ENCODE peak calls at places on chromosome 13, in six cellular contexts. L, R, P, B, D and W are unnamed samples.

GRCh38 chr13:93517658-93518057 is 291.1 kb downstream of the GPC6 start:
- DNase-seq in L (no peak), R (no peak), P (no peak), B (no peak), D (no peak), W (no peak)

GRCh38 chr13:110628477-110628793 is 13.1 kb downstream of the NAXD start:
- DNase-seq in L (no peak), R (peak), P (no peak), B (no peak), D (no peak), W (no peak)

GRCh38 chr13:33541962-33542308 is 256.4 kb upstream of the STARD13 start:
- DNase-seq in L (no peak), R (no peak), P (no peak), B (no peak), D (no peak), W (no peak)

GRCh38 chr13:97582170-97582569 is 148.2 kb downstream of the RAP2A start:
- DNase-seq in L (no peak), R (no peak), P (no peak), B (no peak), D (no peak), W (no peak)

GRCh38 chr13:50531917-50532899 is 311.3 kb downstream of the DLEU7 start:
- DNase-seq in L (no peak), R (peak), P (no peak), B (no peak), D (no peak), W (no peak)

GRCh38 chr13:42574011-42574410 is at the start of gene TNFSF11:
- DNase-seq in L (peak), R (no peak), P (no peak), B (no peak), D (no peak), W (no peak)

GRCh38 chr13:33518442-33518841 is 232.9 kb upstream of the STARD13 start:
- DNase-seq in L (no peak), R (no peak), P (no peak), B (no peak), D (no peak), W (no peak)

GRCh38 chr13:110627761-110628476 is 12.6 kb downstream of the NAXD start:
- DNase-seq in L (no peak), R (no peak), P (no peak), B (no peak), D (no peak), W (no peak)

DNA sequence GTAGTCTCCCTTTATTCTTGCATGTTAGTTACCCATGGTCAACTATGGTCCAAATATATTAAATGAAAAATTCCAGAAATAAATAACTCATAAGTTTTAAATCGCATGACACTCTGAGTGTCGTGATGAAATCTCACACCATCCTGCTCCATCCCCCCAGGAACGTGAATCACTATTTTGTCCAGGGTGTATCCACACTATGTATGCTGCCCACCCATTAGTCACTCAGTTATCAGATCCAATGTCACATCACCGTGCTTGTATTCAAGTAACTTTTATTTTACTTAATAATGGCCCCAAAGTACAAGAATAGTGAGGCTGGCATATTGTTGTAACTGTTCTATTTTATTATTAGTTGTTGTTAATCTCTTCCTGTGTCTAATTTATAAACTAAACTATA is 115.8 kb upstream of the SERP2 start:
- DNase-seq in L (no peak), R (peak), P (no peak), B (no peak), D (no peak), W (no peak)
- TF ChIP-seq CTCF in L (no peak), R (no peak), P (no peak), B (no peak), D (no peak), W (no peak)

GRCh38 chr13:80825276-80825675 is 484.4 kb upstream of the SPRY2 start:
- DNase-seq in L (no peak), R (no peak), P (no peak), B (no peak), D (no peak), W (no peak)

GRCh38 chr13:80828759-80829158 is 487.8 kb upstream of the SPRY2 start:
- DNase-seq in L (no peak), R (no peak), P (no peak), B (no peak), D (no peak), W (no peak)

GRCh38 chr13:80824231-80824630 is 483.3 kb upstream of the SPRY2 start:
- DNase-seq in L (no peak), R (peak), P (no peak), B (no peak), D (no peak), W (no peak)

GRCh38 chr13:80817979-80818378 is 477.1 kb upstream of the SPRY2 start:
- DNase-seq in L (no peak), R (no peak), P (no peak), B (no peak), D (no peak), W (no peak)

DNA sequence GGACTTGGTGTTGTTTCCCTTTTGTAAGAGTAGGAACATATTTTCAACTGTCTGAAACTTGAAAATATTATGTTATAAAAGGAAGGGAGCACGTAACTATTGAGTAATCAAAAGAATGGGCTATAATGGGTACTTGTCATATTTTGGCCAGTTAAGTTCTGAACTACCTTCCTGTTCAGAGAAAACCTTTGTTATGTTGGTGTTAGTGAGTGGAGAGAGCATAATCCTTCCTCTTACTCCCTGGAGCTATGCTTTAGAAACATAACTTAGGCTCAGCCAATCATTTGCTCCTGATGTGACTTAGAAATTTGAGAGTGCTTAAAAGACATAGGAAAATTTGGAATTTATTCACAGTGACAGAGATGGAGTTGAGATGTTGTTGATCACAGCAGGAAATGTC is 482.5 kb upstream of the SPRY2 start:
- DNase-seq in L (no peak), R (no peak), P (no peak), B (no peak), D (no peak), W (no peak)
- TF ChIP-seq CTCF in L (no peak), R (no peak), P (no peak), B (no peak), D (no peak), W (no peak)

GRCh38 chr13:89574077-89574476 is 1773.4 kb upstream of the MIR17HG start:
- DNase-seq in L (no peak), R (no peak), P (no peak), B (no peak), D (no peak), W (no peak)

GRCh38 chr13:89571676-89572075 is 1775.8 kb upstream of the MIR17HG start:
- DNase-seq in L (no peak), R (no peak), P (no peak), B (no peak), D (no peak), W (no peak)

DNA sequence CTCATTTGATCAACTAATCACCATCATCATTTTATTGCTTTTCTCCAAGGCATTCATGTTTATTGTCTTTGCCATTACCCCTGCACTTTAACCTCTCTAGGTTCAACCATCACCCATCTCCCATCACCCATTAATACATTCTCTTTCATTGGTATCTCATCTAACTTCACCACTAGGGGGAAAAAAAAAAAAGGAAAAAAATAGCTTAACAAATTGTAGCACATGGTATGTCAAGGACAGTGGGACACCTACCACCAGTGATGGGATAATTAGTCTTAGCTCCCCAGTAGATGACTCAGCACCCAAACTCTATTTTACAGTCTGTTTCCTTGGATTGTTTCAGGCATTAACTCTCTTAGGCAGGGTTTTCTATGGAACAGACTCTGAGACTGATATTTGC is 1770.2 kb upstream of the MIR17HG start:
- DNase-seq in L (no peak), R (no peak), P (no peak), B (no peak), D (no peak), W (no peak)
- TF ChIP-seq CTCF in L (no peak), R (no peak), P (no peak), B (no peak), D (no peak), W (no peak)

DNA sequence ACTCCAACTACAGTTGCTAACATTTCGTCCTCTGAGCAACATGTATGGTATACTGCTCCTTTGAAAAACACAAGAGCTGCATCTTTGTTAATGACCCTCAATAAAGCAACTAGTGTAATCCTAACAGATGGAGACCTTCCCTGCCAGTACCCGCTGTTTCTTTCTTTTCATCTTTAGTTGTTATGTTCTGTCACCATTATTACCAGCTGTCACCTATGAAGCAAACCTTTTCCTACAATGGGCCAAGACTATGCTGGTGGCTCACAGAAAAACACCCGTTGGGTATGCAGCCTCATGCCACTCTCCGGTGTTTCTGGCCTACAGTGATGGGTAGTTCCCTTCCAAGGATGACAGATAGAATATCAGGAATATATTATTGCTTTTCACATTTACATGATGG is 29.7 kb upstream of the CYSLTR2 start:
- DNase-seq in L (no peak), R (no peak), P (no peak), B (no peak), D (no peak), W (no peak)
- TF ChIP-seq CTCF in L (no peak), R (no peak), P (no peak), B (no peak), D (no peak), W (no peak)

DNA sequence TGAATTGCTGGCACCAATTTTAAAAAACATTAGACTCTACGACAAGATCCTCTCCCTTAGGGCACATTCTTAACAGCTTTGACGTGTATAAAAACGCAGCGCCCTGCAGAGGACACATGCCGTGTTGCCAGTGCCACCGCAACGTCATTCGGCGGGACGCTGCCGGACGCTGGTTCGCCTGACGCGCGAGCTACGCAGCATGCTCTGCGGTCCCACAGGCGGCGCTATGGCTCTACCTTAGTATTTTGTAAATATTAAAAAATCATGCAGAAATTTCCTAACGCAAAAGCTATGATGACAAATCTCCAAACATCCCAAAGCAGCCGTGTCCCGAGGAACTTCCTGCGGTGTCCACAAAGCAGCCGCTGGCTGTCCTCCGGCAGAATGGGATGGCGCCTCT is 4.2 kb upstream of the ADPRHL1 start:
- DNase-seq in L (no peak), R (no peak), P (no peak), B (peak), D (no peak), W (no peak)
- TF ChIP-seq CTCF in L (no peak), R (no peak), P (no peak), B (no peak), D (no peak), W (no peak)

DNA sequence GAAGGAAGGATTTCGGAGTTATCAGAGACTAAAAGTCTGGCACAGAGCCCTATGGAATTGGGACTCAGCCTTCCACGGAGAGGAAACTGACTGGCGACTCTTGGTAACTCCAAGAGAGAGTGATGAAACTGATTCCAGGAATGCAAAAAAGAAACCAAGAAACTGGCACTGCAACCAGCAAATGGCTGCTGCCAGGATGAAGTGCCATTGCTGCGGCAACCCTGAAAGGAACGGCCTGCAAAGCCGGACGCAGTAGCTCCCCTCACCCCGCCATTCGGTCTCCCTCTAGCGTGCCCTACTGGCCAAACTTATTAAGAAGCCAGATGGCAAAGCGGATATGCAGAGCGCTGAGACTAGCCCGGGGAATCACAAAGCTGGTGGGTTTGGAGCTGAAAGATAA is 236.0 kb downstream of the PCDH9 start:
- DNase-seq in L (peak), R (peak), P (peak), B (peak), D (peak), W (no peak)
- TF ChIP-seq CTCF in L (no peak), R (peak), P (peak), B (peak), D (peak), W (peak)

DNA sequence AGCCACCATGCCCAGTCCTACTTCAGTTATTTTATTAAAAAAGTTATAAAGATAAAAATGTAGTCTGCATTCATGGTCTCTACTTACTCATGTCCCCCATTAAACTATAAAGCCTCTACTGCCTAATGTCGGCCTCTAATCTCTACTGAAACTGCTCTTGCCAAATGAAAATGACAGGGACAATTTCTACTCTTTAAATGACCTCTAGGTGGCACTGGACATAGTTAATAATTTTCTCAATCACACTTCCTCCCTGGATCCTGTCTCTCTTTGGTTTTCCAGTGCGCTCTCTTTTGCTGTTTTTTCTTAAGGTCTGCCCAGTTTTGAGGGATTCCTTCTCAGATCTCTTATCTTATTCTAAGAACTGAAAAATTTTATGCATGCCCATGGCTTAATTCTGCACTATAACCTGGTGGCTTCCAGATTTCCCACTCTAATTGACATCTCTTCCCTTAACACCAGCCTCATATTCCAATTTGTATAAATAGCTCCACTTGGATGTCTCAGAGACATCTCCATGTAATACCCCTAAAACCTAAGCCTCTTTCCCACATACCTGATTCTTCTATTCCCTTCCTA is 54.3 kb downstream of the MTMR6 start:
- DNase-seq in L (no peak), R (peak), P (peak), B (no peak), D (no peak), W (no peak)
- TF ChIP-seq CTCF in L (no peak), R (peak), P (peak), B (peak), D (peak), W (peak)

DNA sequence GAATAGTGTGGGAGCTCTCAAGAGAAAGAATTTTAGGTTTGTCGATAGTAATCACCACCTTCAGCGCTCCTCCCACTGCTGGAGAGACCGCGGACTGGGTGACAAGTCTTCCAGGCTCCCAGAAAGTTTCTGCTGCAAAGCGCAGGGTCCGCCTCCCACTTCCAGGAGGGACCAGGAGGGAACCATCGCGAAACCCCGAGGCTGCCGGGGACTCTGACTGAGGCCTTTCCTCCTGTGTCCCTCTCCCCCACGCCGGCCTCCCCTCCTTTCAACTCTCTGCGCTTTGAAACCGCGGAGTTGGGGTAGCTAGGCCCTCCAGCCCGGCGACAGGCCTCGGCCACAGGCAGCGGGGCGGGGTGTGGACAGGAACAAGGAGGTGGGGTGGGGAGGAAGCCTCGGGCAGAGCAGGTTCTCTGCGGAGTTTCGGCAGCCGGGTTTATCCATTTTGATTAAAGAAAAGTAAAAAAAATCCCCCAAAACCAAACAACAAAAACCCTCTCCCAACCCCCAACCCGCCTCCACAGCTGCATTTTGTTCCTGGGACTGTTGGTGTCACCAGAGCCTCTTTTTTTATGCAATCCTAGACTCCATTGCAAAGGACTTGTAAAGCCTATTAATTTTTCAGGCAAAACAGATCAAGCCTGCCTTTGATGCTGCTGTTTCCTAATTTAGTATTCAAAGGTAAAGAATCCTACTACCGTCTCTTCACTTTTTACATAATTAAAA is 157.2 kb downstream of the TM9SF2 start:
- DNase-seq in L (peak), R (peak), P (peak), B (peak), D (peak), W (no peak)
- TF ChIP-seq CTCF in L (no peak), R (peak), P (peak), B (peak), D (peak), W (peak)